ENCODE peak calls at places on chromosomes 16 and 17, in seven cellular contexts. One of them, this sample, is unnamed.
A peak's percentile ranks its signal among the peaks of the same experiment; 100 is the strongest.

GRCh38 chr16:85207357-85207921 is 95.2 kb upstream of the CIBAR2 start:
- DNase-seq in ecto neural progenitor cell: no peak
- DNase-seq in LoVo: no peak
- DNase-seq in activated naive CD4-positive, alpha-beta T cell treated with anti-CD3 and anti-CD28 coated beads, Interleukin-2, amount 10 ng/mL, durations not matched to agents 7 days and 5 days: no peak
- DNase-seq in HS-27A: no peak
- DNase-seq in fibroblast of the aortic adventitia: no peak
- DNase-seq in SHP77: no peak
- DNase-seq in this sample: no peak

GRCh38 chr16:66487580-66488235 is 60.6 kb downstream of the BEAN1 start:
- DNase-seq in activated naive CD4-positive, alpha-beta T cell treated with anti-CD3 and anti-CD28 coated beads, Interleukin-2, amount 10 ng/mL, durations not matched to agents 7 days and 5 days: no peak
- DNase-seq in HS-27A: no peak
- DNase-seq in SHP77: no peak
- DNase-seq in fibroblast of the aortic adventitia: no peak
- DNase-seq in LoVo: no peak
- DNase-seq in ecto neural progenitor cell: no peak
- DNase-seq in this sample: no peak

GRCh38 chr16:73036074-73036826 is 11.7 kb downstream of the ZFHX3 start:
- DNase-seq in LoVo: no peak
- DNase-seq in HS-27A: no peak
- DNase-seq in ecto neural progenitor cell: peak; percentile 88
- DNase-seq in SHP77: no peak
- DNase-seq in activated naive CD4-positive, alpha-beta T cell treated with anti-CD3 and anti-CD28 coated beads, Interleukin-2, amount 10 ng/mL, durations not matched to agents 7 days and 5 days: no peak
- DNase-seq in fibroblast of the aortic adventitia: no peak
- DNase-seq in this sample: peak; percentile 90

GRCh38 chr16:23105309-23105708 is 43.9 kb downstream of the USP31 start:
- DNase-seq in SHP77: no peak
- DNase-seq in HS-27A: no peak
- DNase-seq in ecto neural progenitor cell: no peak
- DNase-seq in activated naive CD4-positive, alpha-beta T cell treated with anti-CD3 and anti-CD28 coated beads, Interleukin-2, amount 10 ng/mL, durations not matched to agents 7 days and 5 days: no peak
- DNase-seq in fibroblast of the aortic adventitia: no peak
- DNase-seq in LoVo: no peak
- DNase-seq in this sample: no peak

GRCh38 chr17:8949061-8949622 is 16.4 kb downstream of the PIK3R5 start:
- DNase-seq in fibroblast of the aortic adventitia: no peak
- DNase-seq in ecto neural progenitor cell: no peak
- DNase-seq in SHP77: no peak
- DNase-seq in HS-27A: no peak
- DNase-seq in LoVo: no peak
- DNase-seq in activated naive CD4-positive, alpha-beta T cell treated with anti-CD3 and anti-CD28 coated beads, Interleukin-2, amount 10 ng/mL, durations not matched to agents 7 days and 5 days: no peak
- DNase-seq in this sample: no peak

GRCh38 chr17:16888413-16889087 is 83.4 kb downstream of the TNFRSF13B start:
- DNase-seq in LoVo: no peak
- DNase-seq in fibroblast of the aortic adventitia: no peak
- DNase-seq in ecto neural progenitor cell: no peak
- DNase-seq in SHP77: no peak
- DNase-seq in HS-27A: no peak
- DNase-seq in activated naive CD4-positive, alpha-beta T cell treated with anti-CD3 and anti-CD28 coated beads, Interleukin-2, amount 10 ng/mL, durations not matched to agents 7 days and 5 days: no peak
- DNase-seq in this sample: no peak

GRCh38 chr16:87569601-87570559 is 32.4 kb upstream of the JPH3 start:
- DNase-seq in HS-27A: no peak
- DNase-seq in LoVo: no peak
- DNase-seq in fibroblast of the aortic adventitia: peak; percentile 66
- DNase-seq in ecto neural progenitor cell: no peak
- DNase-seq in SHP77: no peak
- DNase-seq in activated naive CD4-positive, alpha-beta T cell treated with anti-CD3 and anti-CD28 coated beads, Interleukin-2, amount 10 ng/mL, durations not matched to agents 7 days and 5 days: no peak
- DNase-seq in this sample: no peak

GRCh38 chr17:82218349-82219075 is 5.9 kb upstream of the CCDC57 start:
- DNase-seq in SHP77: no peak
- DNase-seq in activated naive CD4-positive, alpha-beta T cell treated with anti-CD3 and anti-CD28 coated beads, Interleukin-2, amount 10 ng/mL, durations not matched to agents 7 days and 5 days: no peak
- DNase-seq in ecto neural progenitor cell: no peak
- DNase-seq in LoVo: no peak
- DNase-seq in fibroblast of the aortic adventitia: no peak
- DNase-seq in HS-27A: no peak
- DNase-seq in this sample: no peak

GRCh38 chr17:48577946-48578615 is at the start of gene HOXB4:
- DNase-seq in SHP77: no peak
- DNase-seq in ecto neural progenitor cell: peak; percentile 86
- DNase-seq in LoVo: no peak
- DNase-seq in fibroblast of the aortic adventitia: peak; percentile 85
- DNase-seq in activated naive CD4-positive, alpha-beta T cell treated with anti-CD3 and anti-CD28 coated beads, Interleukin-2, amount 10 ng/mL, durations not matched to agents 7 days and 5 days: peak; percentile 86
- DNase-seq in HS-27A: no peak
- DNase-seq in this sample: no peak

GRCh38 chr16:32116080-32116479 is 137.0 kb upstream of the TP53TG3D start:
- DNase-seq in ecto neural progenitor cell: peak; percentile 19
- DNase-seq in LoVo: no peak
- DNase-seq in activated naive CD4-positive, alpha-beta T cell treated with anti-CD3 and anti-CD28 coated beads, Interleukin-2, amount 10 ng/mL, durations not matched to agents 7 days and 5 days: peak; percentile 21
- DNase-seq in fibroblast of the aortic adventitia: no peak
- DNase-seq in SHP77: no peak
- DNase-seq in HS-27A: no peak
- DNase-seq in this sample: no peak

GRCh38 chr17:11948791-11949190 is 48.5 kb downstream of the ZNF18 start:
- DNase-seq in LoVo: no peak
- DNase-seq in SHP77: no peak
- DNase-seq in fibroblast of the aortic adventitia: peak; percentile 91
- DNase-seq in HS-27A: peak; percentile 24
- DNase-seq in activated naive CD4-positive, alpha-beta T cell treated with anti-CD3 and anti-CD28 coated beads, Interleukin-2, amount 10 ng/mL, durations not matched to agents 7 days and 5 days: no peak
- DNase-seq in ecto neural progenitor cell: no peak
- DNase-seq in this sample: no peak

This sample was measured in neuronal stem cell.